ENCODE peak calls at places on chromosomes 16 and 17, in seven cellular contexts. H, T, S, E, U, D and J are unnamed samples.

GRCh38 chr16:81384006-81384405 is 60.6 kb upstream of the CMIP start:
- DNase-seq in U (no peak), E (no peak), H (no peak), S (no peak), T (no peak), D (no peak), J (no peak)

GRCh38 chr16:75319513-75320401 is 68.3 kb upstream of the BCAR1 start:
- DNase-seq in T (no peak), H (peak; percentile 81), U (peak; percentile 50), D (no peak), S (no peak), E (no peak), J (peak; percentile 62)

GRCh38 chr16:3304370-3304769 is 860 bp downstream of the TIGD7 start:
- DNase-seq in T (no peak), D (no peak), U (no peak), E (no peak), S (no peak), H (no peak), J (no peak)

GRCh38 chr17:37399404-37399803 is 7.2 kb downstream of the ACACA start:
- DNase-seq in U (no peak), E (no peak), H (no peak), S (peak; percentile 50), D (no peak), T (no peak), J (no peak)

GRCh38 chr16:85553436-85554113 is 59.5 kb upstream of the GSE1 start:
- DNase-seq in H (no peak), T (peak; percentile 77), U (peak; percentile 91), S (peak; percentile 42), E (no peak), D (peak; percentile 74), J (no peak)

GRCh38 chr16:20849587-20850390 is 43.5 kb downstream of the REXO5 start:
- DNase-seq in D (peak; percentile 67), T (peak; percentile 66), S (peak; percentile 46), H (no peak), E (peak; percentile 80), U (peak; percentile 42), J (no peak)

GRCh38 chr17:43906951-43907424 is 348 bp downstream of the MPP2 start:
- DNase-seq in E (no peak), S (no peak), U (no peak), H (no peak), D (no peak), T (no peak), J (no peak)

GRCh38 chr16:87551487-87551886 is 50.8 kb upstream of the JPH3 start:
- DNase-seq in S (no peak), D (no peak), E (no peak), T (no peak), H (no peak), U (no peak), J (no peak)

GRCh38 chr17:61416211-61416539 is 16.5 kb downstream of the TBX2 start:
- DNase-seq in E (no peak), H (no peak), T (no peak), S (no peak), U (peak; percentile 18), D (no peak), J (no peak)

GRCh38 chr17:18004345-18004744 is 31.7 kb downstream of the DRC3 start:
- DNase-seq in U (no peak), D (no peak), E (no peak), S (no peak), H (no peak), T (no peak), J (no peak)

GRCh38 chr17:21302711-21303425 is 18.4 kb downstream of the MAP2K3 start:
- DNase-seq in D (peak; percentile 11), T (no peak), S (no peak), U (no peak), E (no peak), H (no peak), J (no peak)

GRCh38 chr16:61813339-61813738 is 222.9 kb downstream of the CDH8 start:
- DNase-seq in U (no peak), T (no peak), D (no peak), S (no peak), H (no peak), E (no peak), J (no peak)

GRCh38 chr17:15513859-15514446 is 46.5 kb upstream of the CDRT4 start:
- DNase-seq in S (no peak), E (no peak), D (no peak), T (no peak), U (no peak), H (no peak), J (no peak)

GRCh38 chr17:32487460-32488176 is 825 bp downstream of the CDK5R1 start:
- DNase-seq in E (no peak), S (no peak), T (peak; percentile 31), D (no peak), U (peak; percentile 73), H (no peak), J (no peak)

GRCh38 chr16:10745856-10746255 is 2.2 kb downstream of the NUBP1 start:
- DNase-seq in H (no peak), U (no peak), D (no peak), S (no peak), E (no peak), T (no peak), J (no peak)

GRCh38 chr16:78485188-78485898 is 385.9 kb downstream of the WWOX start:
- DNase-seq in H (no peak), U (no peak), S (no peak), E (no peak), T (no peak), D (no peak), J (no peak)

GRCh38 chr16:52649870-52650269 is 102.9 kb upstream of the TOX3 start:
- DNase-seq in T (no peak), D (no peak), S (no peak), U (no peak), H (no peak), E (no peak), J (no peak)

GRCh38 chr16:78437352-78437968 is 338.0 kb downstream of the WWOX start:
- DNase-seq in D (peak; percentile 27), T (peak; percentile 27), S (peak; percentile 11), E (peak; percentile 40), U (peak; percentile 42), H (no peak), J (no peak)

GRCh38 chr16:87721622-87722565 is 43.9 kb downstream of the KLHDC4 start:
- DNase-seq in D (no peak), S (no peak), H (no peak), E (no peak), T (no peak), U (no peak), J (no peak)

GRCh38 chr17:74923538-74924249 is 379 bp upstream of the OTOP2 start:
- DNase-seq in H (no peak), E (no peak), U (peak; percentile 93), T (peak; percentile 64), S (peak; percentile 73), D (peak; percentile 72), J (no peak)

GRCh38 chr17:44111777-44112176 is 11.7 kb downstream of the HDAC5 start:
- DNase-seq in E (no peak), U (no peak), H (no peak), D (no peak), T (no peak), S (no peak), J (no peak)

GRCh38 chr17:3959295-3959899 is 4.8 kb downstream of the ATP2A3 start:
- DNase-seq in H (no peak), E (no peak), T (peak; percentile 76), S (peak; percentile 51), D (peak; percentile 74), U (no peak), J (no peak)

GRCh38 chr17:2170023-2170422 is 115.1 kb downstream of the HIC1 start:
- DNase-seq in D (no peak), U (peak; percentile 57), S (no peak), T (peak; percentile 39), H (no peak), E (no peak), J (no peak)
- TF ChIP-seq CTCF in D (no peak), U (peak; percentile 51), S (no peak), T (peak; percentile 25), H (no peak), E (no peak), J (no peak)

GRCh38 chr16:84088695-84089395 is 27.9 kb downstream of the MBTPS1 start:
- DNase-seq in H (no peak), S (no peak), E (peak; percentile 24), D (no peak), U (peak; percentile 62), T (peak; percentile 20), J (no peak)
- TF ChIP-seq CTCF in H (no peak), S (no peak), E (no peak), D (no peak), U (peak; percentile 47), T (no peak), J (no peak)

GRCh38 chr17:28366605-28367004 is 1.6 kb upstream of the SEBOX start:
- DNase-seq in S (no peak), H (no peak), T (peak; percentile 39), D (no peak), E (no peak), U (no peak), J (no peak)
- TF ChIP-seq CTCF in S (no peak), H (no peak), T (peak; percentile 7), D (no peak), E (no peak), U (no peak), J (no peak)

GRCh38 chr16:67979955-67980678 is at the start of gene DPEP3:
- DNase-seq in E (no peak), D (no peak), T (no peak), U (no peak), S (no peak), H (no peak), J (no peak)
- TF ChIP-seq CTCF in E (no peak), D (peak; percentile 9), T (no peak), U (no peak), S (no peak), H (peak; percentile 31), J (peak; percentile 15)

DNA sequence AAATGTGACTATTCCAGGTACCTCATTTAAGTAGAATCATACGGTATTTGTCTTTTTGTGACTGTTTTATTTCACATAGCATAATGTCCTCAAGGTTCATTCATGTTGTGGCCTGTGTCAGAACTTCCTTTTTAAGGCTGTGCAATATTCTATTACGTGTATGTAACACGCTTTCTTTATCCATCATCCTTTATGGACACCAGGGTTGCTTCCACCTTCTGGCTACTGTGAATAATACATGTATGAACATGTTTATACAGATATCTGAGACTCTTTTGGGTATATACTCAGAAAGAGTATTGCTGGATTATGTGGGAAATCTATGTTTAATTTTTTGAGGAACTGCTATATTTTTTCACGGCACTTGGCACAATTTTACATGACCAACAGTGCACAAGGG is 28.7 kb upstream of the RSL1D1 start:
- DNase-seq in H (no peak), T (no peak), E (no peak), D (no peak), U (no peak), S (no peak), J (no peak)
- TF ChIP-seq CTCF in H (no peak), T (no peak), E (no peak), D (no peak), U (no peak), S (no peak), J (no peak)